ENCODE peak calls at places on chromosomes 13 and 19, in eight cellular contexts. E, L, J, N, Z, G, I and W are unnamed samples.

GRCh38 chr19:52527954-52528326 is 472 bp downstream of the ZNF808 start:
- DNase-seq in E (peak), L (no peak), J (peak), N (no peak), Z (no peak), G (no peak), I (peak), W (peak)

GRCh38 chr13:71316964-71317363 is 550.0 kb downstream of the DACH1 start:
- DNase-seq in E (no peak), L (no peak), J (no peak), N (no peak), Z (no peak), G (no peak), I (no peak), W (no peak)

GRCh38 chr13:30978981-30979956 is 46.8 kb downstream of the TEX26 start:
- DNase-seq in E (no peak), L (no peak), J (peak), N (no peak), Z (peak), G (no peak), I (peak), W (peak)

GRCh38 chr13:29749401-29750177 is 100.8 kb downstream of the UBL3 start:
- DNase-seq in E (no peak), L (no peak), J (no peak), N (no peak), Z (no peak), G (no peak), I (no peak), W (no peak)

GRCh38 chr19:50558449-50558848 is 9.8 kb downstream of the LRRC4B start:
- DNase-seq in E (no peak), L (no peak), J (no peak), N (no peak), Z (no peak), G (no peak), I (no peak), W (no peak)

GRCh38 chr13:76646946-76647345 is 239.3 kb downstream of the KCTD12 start:
- DNase-seq in E (no peak), L (no peak), J (no peak), N (no peak), Z (no peak), G (no peak), I (no peak), W (no peak)

GRCh38 chr13:25963681-25964080 is 88.1 kb downstream of the SHISA2 start:
- DNase-seq in E (no peak), L (no peak), J (no peak), N (no peak), Z (peak), G (no peak), I (no peak), W (no peak)

GRCh38 chr13:105982219-105982618 is 553.2 kb downstream of the EFNB2 start:
- DNase-seq in E (no peak), L (no peak), J (peak), N (no peak), Z (no peak), G (no peak), I (peak), W (no peak)

GRCh38 chr13:89061821-89062220 is 1390.7 kb downstream of the SLITRK5 start:
- DNase-seq in E (no peak), L (no peak), J (no peak), N (no peak), Z (peak), G (no peak), I (no peak), W (no peak)

GRCh38 chr13:63088226-63088625 is 1672.6 kb upstream of the PCDH20 start:
- DNase-seq in E (no peak), L (no peak), J (no peak), N (no peak), Z (no peak), G (no peak), I (no peak), W (no peak)

GRCh38 chr13:19695829-19696228 is 62.4 kb downstream of the MPHOSPH8 start:
- DNase-seq in E (no peak), L (no peak), J (peak), N (no peak), Z (no peak), G (no peak), I (peak), W (no peak)

GRCh38 chr13:75279834-75280369 is 202.1 kb downstream of the TBC1D4 start:
- DNase-seq in E (no peak), L (no peak), J (peak), N (no peak), Z (no peak), G (no peak), I (peak), W (no peak)

GRCh38 chr19:35266904-35267817 is 1.6 kb upstream of the USF2 start:
- DNase-seq in E (peak), L (no peak), J (peak), N (peak), Z (peak), G (no peak), I (peak), W (peak)

GRCh38 chr19:3268763-3269162 is 44.3 kb downstream of the CELF5 start:
- DNase-seq in E (no peak), L (no peak), J (no peak), N (no peak), Z (no peak), G (no peak), I (no peak), W (no peak)

GRCh38 chr13:80132741-80133601 is 208.0 kb downstream of the SPRY2 start:
- DNase-seq in E (no peak), L (no peak), J (peak), N (no peak), Z (peak), G (peak), I (peak), W (peak)

GRCh38 chr19:42216653-42217521 is 590 bp downstream of the DEDD2 start:
- DNase-seq in E (peak), L (no peak), J (peak), N (peak), Z (peak), G (peak), I (peak), W (peak)

GRCh38 chr19:2507109-2507508 is 31.2 kb downstream of the GADD45B start:
- DNase-seq in E (no peak), L (no peak), J (no peak), N (no peak), Z (peak), G (peak), I (no peak), W (no peak)

GRCh38 chr13:98525452-98525851 is 51.5 kb downstream of the STK24 start:
- DNase-seq in E (no peak), L (no peak), J (no peak), N (no peak), Z (no peak), G (no peak), I (peak), W (peak)

GRCh38 chr19:21483589-21484170 is 21.7 kb upstream of the ZNF429 start:
- DNase-seq in E (peak), L (no peak), J (peak), N (peak), Z (no peak), G (no peak), I (peak), W (peak)

GRCh38 chr19:50024719-50025021 is 502 bp downstream of the VRK3 start:
- DNase-seq in E (peak), L (no peak), J (no peak), N (no peak), Z (no peak), G (no peak), I (no peak), W (no peak)

GRCh38 chr19:28920269-28921066 is 292.5 kb downstream of the UQCRFS1 start:
- DNase-seq in E (no peak), L (no peak), J (peak), N (no peak), Z (no peak), G (no peak), I (peak), W (no peak)

GRCh38 chr19:29212614-29213573 is at the start of gene UQCRFS1:
- DNase-seq in E (peak), L (no peak), J (peak), N (peak), Z (peak), G (peak), I (peak), W (peak)

GRCh38 chr19:41853344-41853743 is 6.7 kb upstream of the RPS19 start:
- DNase-seq in E (no peak), L (no peak), J (no peak), N (no peak), Z (no peak), G (no peak), I (no peak), W (no peak)

GRCh38 chr13:113815151-113816058 is 48.5 kb downstream of the GAS6 start:
- DNase-seq in E (peak), L (no peak), J (no peak), N (no peak), Z (peak), G (no peak), I (no peak), W (peak)

GRCh38 chr13:42885325-42885724 is 103.9 kb downstream of the FAM216B start:
- DNase-seq in E (no peak), L (no peak), J (no peak), N (no peak), Z (no peak), G (no peak), I (no peak), W (no peak)

GRCh38 chr19:44050740-44051653 is 839 bp upstream of the ZNF223 start:
- DNase-seq in E (no peak), L (no peak), J (peak), N (no peak), Z (no peak), G (peak), I (no peak), W (no peak)

GRCh38 chr19:57141699-57142098 is 3.3 kb downstream of the ZIM3 start:
- DNase-seq in E (no peak), L (no peak), J (no peak), N (no peak), Z (no peak), G (no peak), I (no peak), W (no peak)

GRCh38 chr19:34982275-34982674 is 17.8 kb upstream of the GRAMD1A start:
- DNase-seq in E (no peak), L (no peak), J (no peak), N (no peak), Z (no peak), G (no peak), I (no peak), W (no peak)

GRCh38 chr19:754530-754929 is 3.6 kb downstream of the MISP start:
- DNase-seq in E (no peak), L (no peak), J (no peak), N (no peak), Z (no peak), G (no peak), I (no peak), W (no peak)

GRCh38 chr13:71677114-71677513 is 189.9 kb downstream of the DACH1 start:
- DNase-seq in E (no peak), L (no peak), J (no peak), N (no peak), Z (no peak), G (no peak), I (no peak), W (no peak)

GRCh38 chr13:45861352-45861751 is 9.8 kb upstream of the SIAH3 start:
- DNase-seq in E (no peak), L (no peak), J (no peak), N (no peak), Z (peak), G (no peak), I (no peak), W (no peak)

GRCh38 chr19:12047868-12048267 is 4.9 kb downstream of the ZNF878 start:
- DNase-seq in E (no peak), L (no peak), J (no peak), N (no peak), Z (peak), G (no peak), I (no peak), W (no peak)
- H3K4me3 ChIP-seq in E (no peak), L (no peak), J (no peak), N (no peak), Z (no peak), G (no peak), I (no peak), W (no peak)

GRCh38 chr19:46896076-46896794 is 35.4 kb downstream of the ARHGAP35 start:
- DNase-seq in E (no peak), L (no peak), J (no peak), N (no peak), Z (no peak), G (no peak), I (no peak), W (no peak)
- H3K27ac ChIP-seq in E (no peak), L (no peak), J (no peak), N (no peak), Z (no peak), G (no peak), I (no peak), W (no peak)

DNA sequence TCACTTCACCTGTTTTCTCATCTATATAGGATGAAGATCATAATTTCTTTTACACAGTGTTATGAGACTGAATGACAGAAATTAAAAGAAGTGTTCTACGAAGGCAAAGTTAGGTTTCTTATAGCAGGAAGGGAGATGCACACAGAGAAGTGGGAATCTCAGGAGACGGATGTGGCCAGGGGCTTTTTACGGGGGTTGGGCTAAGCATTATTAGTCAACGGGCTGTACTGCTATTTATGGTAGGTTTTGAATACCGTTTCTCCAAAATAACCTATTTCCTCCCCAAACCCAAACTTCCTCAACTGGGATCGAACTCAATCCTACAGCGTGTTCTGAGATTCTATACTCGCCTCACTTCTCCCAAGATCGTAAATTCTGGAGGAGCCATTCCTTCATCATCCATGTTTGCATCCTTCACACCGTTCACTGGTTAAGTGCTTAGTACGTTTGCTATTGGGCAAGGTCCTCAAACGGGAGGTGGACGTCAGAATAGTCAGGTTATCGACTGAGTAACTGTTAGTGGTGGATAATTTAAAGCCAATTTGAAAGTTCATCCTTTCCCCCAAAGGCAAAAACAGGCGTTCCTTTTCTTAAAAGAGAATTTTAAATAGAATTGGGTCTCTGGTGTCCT is 1.2 kb upstream of the TRIM13 start:
- DNase-seq in E (no peak), L (no peak), J (peak), N (no peak), Z (no peak), G (no peak), I (peak), W (no peak)
- H3K4me3 ChIP-seq in E (peak), L (peak), J (peak), N (peak), Z (peak), G (peak), I (peak), W (peak)

DNA sequence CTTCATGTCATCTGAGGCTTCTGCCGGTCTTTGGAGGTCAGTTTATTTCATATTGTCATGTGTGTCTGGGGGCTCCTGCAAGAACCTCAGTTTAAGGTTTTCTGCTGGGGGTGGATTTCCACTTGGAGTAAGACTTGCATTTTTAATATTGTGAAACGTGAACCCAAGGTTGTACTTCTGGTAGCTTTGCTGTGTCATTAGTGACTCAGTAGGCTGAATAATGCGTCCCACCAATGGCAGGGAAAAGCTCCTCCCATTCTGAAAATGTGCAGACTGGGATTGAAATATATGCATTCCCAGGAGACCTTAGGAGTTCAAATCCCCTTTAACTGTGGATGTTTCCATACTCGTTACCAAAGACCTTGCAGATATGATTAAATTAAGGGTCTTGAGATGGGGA is 46.2 kb downstream of the ING1 start:
- DNase-seq in E (no peak), L (no peak), J (no peak), N (no peak), Z (peak), G (peak), I (no peak), W (no peak)
- H3K27ac ChIP-seq in E (no peak), L (no peak), J (no peak), N (no peak), Z (no peak), G (no peak), I (no peak), W (no peak)

DNA sequence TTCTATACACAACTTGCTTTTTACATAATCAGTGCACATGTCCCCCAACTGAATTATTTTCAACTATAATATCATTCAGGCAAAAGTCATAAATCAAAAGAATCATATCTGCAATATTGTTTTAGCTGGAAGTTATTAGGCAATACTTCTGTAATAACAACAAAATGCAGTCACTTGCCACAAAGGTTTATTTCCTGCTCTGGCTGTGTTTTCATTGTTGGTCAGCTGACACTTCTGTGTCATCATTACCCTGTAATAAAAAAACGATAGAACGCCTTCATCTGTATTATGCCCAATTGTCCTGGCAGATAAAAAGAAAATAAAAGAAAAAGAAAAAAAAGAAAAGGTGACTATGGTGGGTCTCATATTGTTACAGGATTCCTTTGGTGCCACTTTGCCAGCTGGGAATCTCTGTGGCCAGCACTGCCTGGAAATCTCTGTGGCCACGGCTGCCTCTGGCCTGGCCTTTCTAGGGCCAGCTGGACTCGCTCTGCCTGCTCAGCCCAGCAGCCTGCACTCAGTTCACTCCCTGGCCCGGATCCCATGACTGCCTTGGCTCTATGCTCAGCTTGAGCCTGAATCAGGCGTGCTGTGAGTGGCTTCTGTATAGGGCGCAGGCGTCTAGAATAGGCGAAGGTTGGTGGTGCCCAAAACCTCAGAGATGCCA is 1227.3 kb downstream of the SLITRK1 start:
- DNase-seq in E (peak), L (no peak), J (no peak), N (no peak), Z (no peak), G (no peak), I (no peak), W (peak)
- H3K4me3 ChIP-seq in E (no peak), L (no peak), J (no peak), N (no peak), Z (no peak), G (no peak), I (no peak), W (no peak)

GRCh38 chr19:13381827-13382632 is 124.2 kb downstream of the CACNA1A start:
- DNase-seq in E (no peak), L (no peak), J (no peak), N (no peak), Z (no peak), G (no peak), I (peak), W (no peak)

DNA sequence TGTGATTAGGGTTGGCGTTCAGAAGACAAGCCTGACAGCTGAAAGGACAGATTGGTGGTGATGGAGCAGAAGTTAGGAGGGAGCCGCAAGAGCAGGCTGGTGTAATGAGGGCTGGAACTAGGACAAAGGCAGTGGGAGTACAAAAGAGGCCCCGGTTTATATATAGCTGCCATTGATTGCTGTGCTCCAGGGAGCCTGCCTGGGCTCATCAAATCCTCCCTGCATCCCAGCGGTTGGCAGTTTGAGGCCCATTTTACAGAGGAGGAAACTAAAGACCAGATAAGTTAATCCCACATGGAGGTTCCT is 123.7 kb downstream of the CACNA1A start:
- DNase-seq in E (no peak), L (no peak), J (no peak), N (no peak), Z (no peak), G (no peak), I (no peak), W (no peak)
- H3K27ac ChIP-seq in E (no peak), L (no peak), J (no peak), N (no peak), Z (no peak), G (no peak), I (no peak), W (no peak)

GRCh38 chr13:110157718-110158117 is 149.2 kb downstream of the COL4A1 start:
- DNase-seq in E (no peak), L (no peak), J (no peak), N (no peak), Z (peak), G (peak), I (no peak), W (no peak)
- H3K4me3 ChIP-seq in E (no peak), L (no peak), J (no peak), N (no peak), Z (no peak), G (no peak), I (no peak), W (no peak)

GRCh38 chr19:40270362-40271089 is 14.6 kb downstream of the AKT2 start:
- DNase-seq in E (no peak), L (no peak), J (peak), N (no peak), Z (no peak), G (no peak), I (peak), W (peak)
- H3K27ac ChIP-seq in E (no peak), L (no peak), J (no peak), N (no peak), Z (no peak), G (no peak), I (no peak), W (no peak)

GRCh38 chr19:18117364-18117691 is 19.8 kb downstream of the MAST3 start:
- DNase-seq in E (no peak), L (no peak), J (no peak), N (no peak), Z (no peak), G (no peak), I (no peak), W (no peak)
- H3K4me3 ChIP-seq in E (peak), L (peak), J (peak), N (peak), Z (peak), G (peak), I (no peak), W (peak)